ENCODE peak calls at places on chromosomes 7 and 10, in four cellular contexts. One of them, this sample, is unnamed.

GRCh38 chr7:140200102-140200989 is 23.6 kb upstream of the KDM7A start:
- DNase-seq in H1: no peak
- DNase-seq in K562: peak
- DNase-seq in fibroblast of lung: peak
- DNase-seq in this sample: peak

GRCh38 chr7:151859111-151859947 is 17.6 kb downstream of the PRKAG2 start:
- DNase-seq in H1: no peak
- DNase-seq in K562: no peak
- DNase-seq in fibroblast of lung: no peak
- DNase-seq in this sample: no peak

GRCh38 chr10:18505719-18506118 is 145.7 kb downstream of the NSUN6 start:
- DNase-seq in H1: no peak
- DNase-seq in K562: no peak
- DNase-seq in fibroblast of lung: peak
- DNase-seq in this sample: peak

GRCh38 chr7:28990200-28990960 is 32.2 kb upstream of the TRIL start:
- DNase-seq in H1: no peak
- DNase-seq in K562: no peak
- DNase-seq in fibroblast of lung: peak
- DNase-seq in this sample: peak

GRCh38 chr10:35972275-35972674 is 330.2 kb upstream of the FZD8 start:
- DNase-seq in H1: no peak
- DNase-seq in K562: no peak
- DNase-seq in fibroblast of lung: no peak
- DNase-seq in this sample: no peak

GRCh38 chr7:90212149-90212495 is 582 bp downstream of the STEAP2 start:
- DNase-seq in H1: no peak
- DNase-seq in K562: no peak
- DNase-seq in fibroblast of lung: no peak
- DNase-seq in this sample: no peak

GRCh38 chr10:117716896-117717295 is 174.3 kb downstream of the EMX2 start:
- DNase-seq in H1: no peak
- DNase-seq in K562: no peak
- DNase-seq in fibroblast of lung: no peak
- DNase-seq in this sample: peak

GRCh38 chr10:131746785-131747184 is 154.0 kb upstream of the PPP2R2D start:
- DNase-seq in H1: no peak
- DNase-seq in K562: peak
- DNase-seq in fibroblast of lung: no peak
- DNase-seq in this sample: no peak

GRCh38 chr10:63976538-63976937 is 455.3 kb downstream of the REEP3 start:
- DNase-seq in H1: no peak
- DNase-seq in K562: peak
- DNase-seq in fibroblast of lung: peak
- DNase-seq in this sample: peak

GRCh38 chr10:89771684-89772083 is 70.3 kb downstream of the KIF20B start:
- DNase-seq in H1: no peak
- DNase-seq in K562: no peak
- DNase-seq in fibroblast of lung: no peak
- DNase-seq in this sample: no peak

GRCh38 chr7:100867040-100867795 is at the start of gene TRIP6:
- DNase-seq in H1: peak
- DNase-seq in K562: peak
- DNase-seq in fibroblast of lung: peak
- DNase-seq in this sample: peak

GRCh38 chr7:157930926-157931466 is 594.2 kb downstream of the DNAJB6 start:
- DNase-seq in H1: no peak
- DNase-seq in K562: no peak
- DNase-seq in fibroblast of lung: no peak
- DNase-seq in this sample: no peak

GRCh38 chr10:11080564-11080984 is 62.9 kb downstream of the CELF2 start:
- DNase-seq in H1: no peak
- DNase-seq in K562: no peak
- DNase-seq in fibroblast of lung: no peak
- DNase-seq in this sample: no peak

GRCh38 chr7:20713792-20714191 is 72.9 kb downstream of the SP8 start:
- DNase-seq in H1: no peak
- DNase-seq in K562: no peak
- DNase-seq in fibroblast of lung: no peak
- DNase-seq in this sample: no peak

GRCh38 chr7:158395780-158396214 is 191.8 kb downstream of the PTPRN2 start:
- DNase-seq in H1: peak
- DNase-seq in K562: no peak
- DNase-seq in fibroblast of lung: no peak
- DNase-seq in this sample: peak

GRCh38 chr10:48777056-48777455 is 92.4 kb downstream of the WDFY4 start:
- DNase-seq in H1: no peak
- DNase-seq in K562: no peak
- DNase-seq in fibroblast of lung: no peak
- DNase-seq in this sample: no peak

GRCh38 chr7:55044791-55045190 is 26.0 kb downstream of the EGFR start:
- DNase-seq in H1: no peak
- DNase-seq in K562: no peak
- DNase-seq in fibroblast of lung: no peak
- DNase-seq in this sample: peak

GRCh38 chr7:83579740-83580139 is 69.2 kb downstream of the SEMA3E start:
- DNase-seq in H1: no peak
- DNase-seq in K562: no peak
- DNase-seq in fibroblast of lung: peak
- DNase-seq in this sample: peak

GRCh38 chr7:1340031-1340430 is 107.4 kb downstream of the UNCX start:
- DNase-seq in H1: no peak
- DNase-seq in K562: no peak
- DNase-seq in fibroblast of lung: no peak
- DNase-seq in this sample: no peak

GRCh38 chr10:14186245-14186644 is 144.5 kb downstream of the FRMD4A start:
- DNase-seq in H1: no peak
- DNase-seq in K562: peak
- DNase-seq in fibroblast of lung: no peak
- DNase-seq in this sample: peak

GRCh38 chr10:17805921-17806577 is 3.1 kb upstream of the MRC1 start:
- DNase-seq in H1: no peak
- DNase-seq in K562: peak
- DNase-seq in fibroblast of lung: no peak
- DNase-seq in this sample: no peak

GRCh38 chr10:96334888-96335526 is 23.8 kb downstream of the OPALIN start:
- DNase-seq in H1: no peak
- DNase-seq in K562: peak
- DNase-seq in fibroblast of lung: peak
- DNase-seq in this sample: peak

GRCh38 chr10:96043157-96043894 is at the start of gene CCNJ:
- DNase-seq in H1: peak
- DNase-seq in K562: peak
- DNase-seq in fibroblast of lung: peak
- DNase-seq in this sample: peak

GRCh38 chr10:75201793-75202307 is 8.7 kb upstream of the VDAC2 start:
- DNase-seq in H1: no peak
- DNase-seq in K562: no peak
- DNase-seq in fibroblast of lung: no peak
- DNase-seq in this sample: no peak

GRCh38 chr7:91112902-91113321 is 151.3 kb upstream of the FZD1 start:
- DNase-seq in H1: no peak
- DNase-seq in K562: no peak
- DNase-seq in fibroblast of lung: peak
- DNase-seq in this sample: no peak

GRCh38 chr10:126595160-126595559 is 75.3 kb downstream of the C10orf90 start:
- DNase-seq in H1: no peak
- DNase-seq in K562: no peak
- DNase-seq in fibroblast of lung: no peak
- DNase-seq in this sample: no peak

GRCh38 chr10:79375321-79376077 is 28.2 kb downstream of the PPIF start:
- DNase-seq in H1: no peak
- DNase-seq in K562: peak
- DNase-seq in fibroblast of lung: no peak
- DNase-seq in this sample: peak

GRCh38 chr10:7819126-7819470 is 793 bp downstream of the TAF3 start:
- DNase-seq in H1: no peak
- DNase-seq in K562: peak
- DNase-seq in fibroblast of lung: peak
- DNase-seq in this sample: peak

GRCh38 chr7:39948932-39949928 is 826 bp upstream of the CDK13 start:
- DNase-seq in H1: peak
- DNase-seq in K562: peak
- DNase-seq in fibroblast of lung: peak
- DNase-seq in this sample: peak

GRCh38 chr10:42969909-42970308 is 107.0 kb upstream of the RET start:
- DNase-seq in H1: no peak
- DNase-seq in K562: no peak
- DNase-seq in fibroblast of lung: no peak
- DNase-seq in this sample: no peak

GRCh38 chr10:93437000-93437945 is 44.9 kb downstream of the MYOF start:
- DNase-seq in H1: no peak
- DNase-seq in K562: no peak
- DNase-seq in fibroblast of lung: peak
- DNase-seq in this sample: peak

GRCh38 chr10:121952226-121952625 is 22.8 kb downstream of the NSMCE4A start:
- DNase-seq in H1: no peak
- DNase-seq in K562: peak
- DNase-seq in fibroblast of lung: peak
- DNase-seq in this sample: peak

GRCh38 chr7:2012981-2013380 is 219.8 kb downstream of the MAD1L1 start:
- DNase-seq in H1: no peak
- DNase-seq in K562: no peak
- DNase-seq in fibroblast of lung: peak
- DNase-seq in this sample: peak

GRCh38 chr10:76829724-76830123 is 807.9 kb downstream of the KCNMA1 start:
- DNase-seq in H1: no peak
- DNase-seq in K562: no peak
- DNase-seq in fibroblast of lung: no peak
- DNase-seq in this sample: no peak
- TF ChIP-seq EZH2 in H1: no peak
- TF ChIP-seq EZH2 in K562: no peak
- TF ChIP-seq EZH2 in fibroblast of lung: no peak
- TF ChIP-seq EZH2 in this sample: no peak

DNA sequence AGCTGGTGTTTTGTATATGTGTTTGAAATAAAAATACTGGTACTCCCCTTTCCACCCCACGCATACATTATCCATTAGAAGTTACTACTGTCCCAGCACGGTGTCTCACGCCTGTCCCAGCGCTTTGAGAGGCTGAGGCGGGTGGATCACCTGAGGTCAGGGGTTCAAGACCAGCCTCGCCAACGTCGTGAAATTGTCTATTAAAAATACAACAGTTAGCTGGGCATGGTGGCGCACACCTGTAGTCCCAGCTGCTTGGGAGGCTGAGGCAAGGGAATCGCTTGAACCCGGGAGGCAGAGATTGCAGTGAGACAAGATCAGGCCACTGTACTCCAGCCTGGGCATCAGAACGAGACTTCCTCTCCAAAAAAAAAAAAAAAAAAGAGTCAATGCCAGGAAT is 2.7 kb downstream of the HBP1 start:
- DNase-seq in H1: no peak
- DNase-seq in K562: no peak
- DNase-seq in fibroblast of lung: no peak
- DNase-seq in this sample: no peak
- TF ChIP-seq EZH2 in H1: no peak
- TF ChIP-seq EZH2 in K562: no peak
- TF ChIP-seq EZH2 in fibroblast of lung: no peak
- TF ChIP-seq EZH2 in this sample: no peak

DNA sequence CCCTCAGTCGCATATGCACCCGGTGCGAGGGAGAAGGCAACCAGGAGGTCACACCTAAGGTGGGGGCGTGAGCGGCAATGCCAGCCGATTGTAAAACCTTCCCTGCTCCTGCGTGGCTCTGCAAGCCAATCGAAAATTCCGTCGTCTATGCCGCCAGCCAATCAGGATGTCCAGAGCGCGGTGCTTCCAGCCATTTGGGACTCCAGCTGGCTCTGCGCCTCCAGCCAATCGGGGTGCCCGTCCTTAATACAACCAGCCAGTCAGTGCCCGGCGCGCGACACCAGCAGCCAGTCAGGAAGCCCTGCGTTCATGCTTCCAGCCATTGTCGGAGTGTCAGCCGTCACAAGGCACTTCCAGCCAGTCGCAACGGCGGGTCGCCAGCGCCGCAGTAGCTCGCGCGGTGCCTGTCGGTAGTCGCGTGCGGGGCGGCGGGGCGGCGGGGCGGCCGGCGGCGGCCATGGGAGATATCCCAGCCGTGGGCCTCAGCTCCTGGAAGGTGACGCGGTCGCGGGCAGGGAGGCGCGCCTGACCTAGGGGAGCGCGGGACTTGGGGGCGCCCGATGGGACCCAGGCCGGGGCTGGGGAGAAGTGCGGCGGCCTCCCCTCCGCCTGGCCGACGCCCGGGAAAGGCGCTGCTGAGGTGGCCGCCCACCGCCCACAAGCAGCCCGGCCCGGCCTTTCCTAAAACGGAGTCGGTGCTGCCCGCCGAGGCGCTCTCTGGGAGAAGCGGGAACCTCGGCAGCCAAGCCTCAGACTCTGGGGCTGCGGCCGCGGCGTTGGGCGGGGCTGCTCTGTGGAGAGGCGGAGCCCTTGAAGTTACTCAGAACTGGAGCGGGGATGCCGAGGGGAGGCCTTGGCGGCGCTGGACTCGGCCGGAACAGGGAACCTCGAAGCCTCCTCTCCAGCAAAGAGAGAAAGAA is at the start of gene AKR1E2:
- DNase-seq in H1: peak
- DNase-seq in K562: peak
- DNase-seq in fibroblast of lung: peak
- DNase-seq in this sample: peak
- TF ChIP-seq EZH2 in H1: no peak
- TF ChIP-seq EZH2 in K562: no peak
- TF ChIP-seq EZH2 in fibroblast of lung: peak
- TF ChIP-seq EZH2 in this sample: no peak

DNA sequence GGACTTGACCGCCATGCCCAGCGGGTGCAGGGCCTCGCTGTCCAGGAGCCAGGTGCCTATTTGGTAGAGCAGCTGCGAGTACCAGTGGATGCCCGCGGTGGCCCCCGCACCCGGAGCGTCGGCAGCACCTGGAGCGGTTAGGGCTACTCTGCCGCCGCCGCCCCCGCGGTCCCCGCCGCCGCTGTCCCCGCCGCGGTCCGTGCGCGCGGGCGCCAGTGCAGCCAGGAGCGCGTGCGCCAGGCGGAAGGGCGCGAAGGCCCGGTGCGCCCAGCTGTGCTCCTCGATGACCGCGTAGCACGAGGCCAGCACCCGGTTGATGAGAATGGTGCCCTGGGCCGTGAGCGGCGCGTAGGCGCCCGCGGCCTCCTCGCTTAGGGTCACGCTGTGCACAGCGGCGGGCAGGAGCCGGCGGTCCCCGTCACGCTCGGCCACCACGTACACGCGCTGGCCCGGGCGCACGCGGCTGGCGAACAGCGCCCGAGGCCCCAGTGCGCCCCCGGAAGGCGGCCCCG is 9.3 kb downstream of the SHH start:
- DNase-seq in H1: no peak
- DNase-seq in K562: no peak
- DNase-seq in fibroblast of lung: no peak
- DNase-seq in this sample: no peak
- TF ChIP-seq EZH2 in H1: no peak
- TF ChIP-seq EZH2 in K562: no peak
- TF ChIP-seq EZH2 in fibroblast of lung: peak
- TF ChIP-seq EZH2 in this sample: no peak